ENCODE peak calls at places on chromosomes 4 and X, in nine cellular contexts. Y, G, A, E, O, D, B, I and W are unnamed samples.

GRCh38 chrX:16445166-16445752 is 204.7 kb upstream of the S100G start:
- DNase-seq in Y (peak), G (no peak), A (peak), E (no peak), O (peak), D (no peak), B (peak), I (peak), W (peak)

GRCh38 chr4:184762100-184762499 is 28.2 kb upstream of the CENPU start:
- DNase-seq in Y (no peak), G (no peak), A (peak), E (no peak), O (no peak), D (no peak), B (no peak), I (no peak), W (peak)

GRCh38 chr4:59647011-59647410 is 1553.1 kb upstream of the ADGRL3 start:
- DNase-seq in Y (no peak), G (no peak), A (no peak), E (no peak), O (no peak), D (no peak), B (no peak), I (no peak), W (no peak)

GRCh38 chr4:187276786-187277408 is 553.2 kb upstream of the FAT1 start:
- DNase-seq in Y (peak), G (no peak), A (no peak), E (no peak), O (no peak), D (no peak), B (no peak), I (no peak), W (no peak)

GRCh38 chr4:176478076-176478475 is 158.3 kb downstream of the SPCS3 start:
- DNase-seq in Y (no peak), G (no peak), A (no peak), E (no peak), O (no peak), D (no peak), B (no peak), I (peak), W (no peak)

GRCh38 chr4:526189-526909 is 27.3 kb downstream of the PIGG start:
- DNase-seq in Y (no peak), G (no peak), A (no peak), E (no peak), O (no peak), D (no peak), B (no peak), I (no peak), W (no peak)

GRCh38 chr4:138190452-138190858 is 51.7 kb downstream of the SLC7A11 start:
- DNase-seq in Y (no peak), G (no peak), A (peak), E (no peak), O (peak), D (no peak), B (no peak), I (no peak), W (peak)

GRCh38 chrX:118205421-118205820 is 88.8 kb upstream of the KLHL13 start:
- DNase-seq in Y (no peak), G (no peak), A (no peak), E (no peak), O (no peak), D (no peak), B (no peak), I (no peak), W (no peak)

GRCh38 chr4:86613734-86614133 is 19.6 kb downstream of the PTPN13 start:
- DNase-seq in Y (no peak), G (no peak), A (no peak), E (no peak), O (no peak), D (no peak), B (no peak), I (no peak), W (no peak)

GRCh38 chr4:145388043-145388442 is 93.6 kb upstream of the SMAD1 start:
- DNase-seq in Y (peak), G (no peak), A (no peak), E (no peak), O (no peak), D (no peak), B (no peak), I (no peak), W (no peak)

GRCh38 chr4:119132306-119132705 is 3.3 kb upstream of the MYOZ2 start:
- DNase-seq in Y (peak), G (no peak), A (no peak), E (no peak), O (no peak), D (no peak), B (no peak), I (no peak), W (no peak)

GRCh38 chrX:20802036-20802435 is 535.3 kb upstream of the RPS6KA3 start:
- DNase-seq in Y (no peak), G (no peak), A (no peak), E (no peak), O (no peak), D (no peak), B (no peak), I (no peak), W (no peak)

GRCh38 chrX:12372111-12372510 is 233.8 kb downstream of the FRMPD4 start:
- DNase-seq in Y (peak), G (no peak), A (no peak), E (no peak), O (no peak), D (no peak), B (peak), I (no peak), W (no peak)

GRCh38 chr4:123832173-123833026 is 435.8 kb downstream of the SPRY1 start:
- DNase-seq in Y (peak), G (peak), A (no peak), E (peak), O (no peak), D (no peak), B (no peak), I (no peak), W (no peak)

GRCh38 chrX:154600962-154601374 is 16.0 kb downstream of the CTAG1A start:
- DNase-seq in Y (peak), G (no peak), A (peak), E (no peak), O (no peak), D (no peak), B (no peak), I (no peak), W (no peak)

GRCh38 chrX:30715976-30716375 is 62.8 kb downstream of the GK start:
- DNase-seq in Y (no peak), G (no peak), A (no peak), E (no peak), O (no peak), D (no peak), B (no peak), I (no peak), W (no peak)

GRCh38 chr4:15145709-15146108 is 143.4 kb downstream of the CPEB2 start:
- DNase-seq in Y (no peak), G (no peak), A (no peak), E (no peak), O (no peak), D (no peak), B (no peak), I (no peak), W (no peak)

GRCh38 chr4:182288534-182288933 is 45.3 kb downstream of the TENM3 start:
- DNase-seq in Y (no peak), G (no peak), A (no peak), E (no peak), O (no peak), D (no peak), B (no peak), I (no peak), W (no peak)

GRCh38 chr4:169745291-169745690 is 12.5 kb downstream of the HPF1 start:
- DNase-seq in Y (peak), G (no peak), A (no peak), E (no peak), O (no peak), D (no peak), B (no peak), I (no peak), W (no peak)

GRCh38 chr4:169124661-169125060 is 114.6 kb upstream of the CBR4 start:
- DNase-seq in Y (no peak), G (no peak), A (no peak), E (no peak), O (no peak), D (no peak), B (no peak), I (no peak), W (no peak)

GRCh38 chrX:3638280-3638873 is 75.1 kb downstream of the PRKX start:
- DNase-seq in Y (peak), G (no peak), A (peak), E (no peak), O (no peak), D (no peak), B (peak), I (peak), W (peak)

GRCh38 chr4:153649572-153649991 is 34.5 kb upstream of the TLR2 start:
- DNase-seq in Y (peak), G (no peak), A (no peak), E (no peak), O (no peak), D (no peak), B (peak), I (no peak), W (no peak)
- TF ChIP-seq CTCF in Y (no peak), G (no peak), A (peak), E (no peak), O (peak), D (no peak), B (peak), I (no peak), W (peak)

DNA sequence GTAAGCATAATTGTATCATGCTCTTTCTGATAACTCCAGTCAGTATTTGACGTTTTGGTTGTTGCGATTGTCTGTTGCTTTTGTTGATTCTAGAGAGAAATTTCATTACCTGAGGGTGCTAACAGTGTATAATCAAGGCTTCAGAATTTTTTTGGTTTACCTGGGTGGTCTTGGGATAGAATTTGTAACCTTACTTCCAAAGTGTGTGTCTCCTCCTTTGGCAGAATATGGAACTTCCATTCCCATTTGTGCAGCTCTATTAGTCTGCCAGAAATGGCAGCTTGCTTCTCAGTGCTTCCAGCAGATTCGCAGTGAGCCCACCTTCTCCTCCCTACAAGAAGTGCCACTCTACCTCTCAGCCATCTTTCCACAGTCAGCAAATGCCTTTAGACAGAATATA is 5.3 kb downstream of the COPS4 start:
- DNase-seq in Y (no peak), G (no peak), A (no peak), E (no peak), O (no peak), D (no peak), B (peak), I (no peak), W (no peak)
- TF ChIP-seq CTCF in Y (no peak), G (no peak), A (no peak), E (no peak), O (no peak), D (no peak), B (no peak), I (peak), W (no peak)

GRCh38 chr4:53507671-53508286 is 83.5 kb downstream of the LNX1 start:
- DNase-seq in Y (peak), G (no peak), A (no peak), E (peak), O (no peak), D (peak), B (no peak), I (no peak), W (no peak)

GRCh38 chr4:53507058-53507457 is 84.2 kb downstream of the LNX1 start:
- DNase-seq in Y (no peak), G (no peak), A (no peak), E (no peak), O (no peak), D (no peak), B (no peak), I (no peak), W (no peak)

GRCh38 chr4:53510316-53510715 is 81.0 kb downstream of the LNX1 start:
- DNase-seq in Y (peak), G (no peak), A (no peak), E (no peak), O (no peak), D (no peak), B (no peak), I (no peak), W (no peak)

GRCh38 chr4:53505947-53506346 is 85.3 kb downstream of the LNX1 start:
- DNase-seq in Y (no peak), G (no peak), A (no peak), E (no peak), O (no peak), D (no peak), B (peak), I (no peak), W (no peak)

DNA sequence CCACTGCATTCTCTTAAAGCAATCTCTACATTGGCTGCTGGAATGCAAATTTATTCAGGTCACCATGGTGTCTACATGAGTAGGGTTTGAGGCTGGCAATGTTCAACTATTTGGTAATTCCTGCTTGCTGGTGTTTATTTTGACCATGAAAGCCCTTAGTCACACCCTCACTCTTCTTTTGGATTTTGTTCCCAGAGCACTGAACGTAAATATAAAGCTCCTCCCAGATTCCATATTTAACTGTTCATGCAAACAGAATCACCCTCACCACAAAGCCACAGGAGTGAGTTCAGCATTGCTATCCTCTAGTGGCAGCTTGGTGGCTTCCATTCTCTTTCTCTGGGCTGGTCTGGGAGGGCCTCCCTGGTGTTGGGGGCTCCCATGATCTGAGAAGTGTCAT is 82.8 kb downstream of the LNX1 start:
- DNase-seq in Y (peak), G (no peak), A (no peak), E (no peak), O (no peak), D (no peak), B (no peak), I (no peak), W (no peak)
- TF ChIP-seq CTCF in Y (no peak), G (no peak), A (no peak), E (no peak), O (no peak), D (no peak), B (no peak), I (no peak), W (no peak)

DNA sequence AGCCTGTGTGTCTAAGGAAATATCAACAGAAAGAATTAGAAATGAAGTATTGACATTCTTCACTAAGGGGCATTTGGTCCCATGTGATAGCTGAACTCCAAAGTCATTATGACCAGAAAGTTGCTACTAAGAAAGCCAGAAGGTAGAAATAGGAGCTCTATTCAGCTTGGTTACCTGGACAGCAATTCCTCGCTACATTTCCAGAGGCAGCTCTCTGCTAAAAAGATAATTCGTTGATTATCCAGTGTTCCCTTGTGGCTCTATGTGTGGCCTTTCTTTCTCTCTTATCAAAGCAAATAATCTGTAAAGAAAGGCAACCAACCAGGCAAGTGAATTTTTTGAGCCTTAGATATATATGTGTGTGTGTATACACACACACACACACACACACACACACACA is 341.3 kb downstream of the ADGRL3 start:
- DNase-seq in Y (no peak), G (no peak), A (no peak), E (no peak), O (no peak), D (no peak), B (no peak), I (no peak), W (no peak)
- TF ChIP-seq CTCF in Y (peak), G (no peak), A (no peak), E (no peak), O (no peak), D (no peak), B (no peak), I (no peak), W (no peak)

GRCh38 chrX:134478374-134478773 is 18.4 kb downstream of the HPRT1 start:
- DNase-seq in Y (no peak), G (no peak), A (no peak), E (no peak), O (no peak), D (no peak), B (peak), I (no peak), W (no peak)

GRCh38 chrX:134480061-134480460 is 20.1 kb downstream of the HPRT1 start:
- DNase-seq in Y (no peak), G (no peak), A (no peak), E (no peak), O (no peak), D (no peak), B (no peak), I (no peak), W (no peak)

GRCh38 chrX:134481339-134481738 is 21.4 kb downstream of the HPRT1 start:
- DNase-seq in Y (no peak), G (no peak), A (no peak), E (no peak), O (no peak), D (no peak), B (no peak), I (no peak), W (no peak)

GRCh38 chrX:134482371-134482770 is 22.4 kb downstream of the HPRT1 start:
- DNase-seq in Y (no peak), G (no peak), A (no peak), E (no peak), O (no peak), D (no peak), B (no peak), I (no peak), W (no peak)

GRCh38 chrX:134484039-134484438 is 24.1 kb downstream of the HPRT1 start:
- DNase-seq in Y (peak), G (no peak), A (no peak), E (no peak), O (peak), D (no peak), B (peak), I (no peak), W (no peak)
- TF ChIP-seq CTCF in Y (peak), G (peak), A (peak), E (peak), O (peak), D (peak), B (no peak), I (peak), W (peak)

GRCh38 chrX:132636080-132636479 is 147.2 kb upstream of the MBNL3 start:
- DNase-seq in Y (no peak), G (no peak), A (no peak), E (no peak), O (no peak), D (no peak), B (peak), I (no peak), W (no peak)
- TF ChIP-seq CTCF in Y (no peak), G (peak), A (no peak), E (no peak), O (no peak), D (no peak), B (peak), I (no peak), W (peak)

GRCh38 chr4:146545102-146545501 is 23.4 kb upstream of the SLC10A7 start:
- DNase-seq in Y (no peak), G (no peak), A (peak), E (no peak), O (no peak), D (no peak), B (peak), I (peak), W (peak)
- TF ChIP-seq CTCF in Y (peak), G (no peak), A (peak), E (no peak), O (peak), D (peak), B (peak), I (no peak), W (peak)